ENCODE peak calls at places on chromosomes 11 and 22, in nine cellular contexts. One of them, this sample, is unnamed. For H3K9me3, the result is how much of the 10 kb centered on the place peaks cover.

GRCh38 chr22:43996981-43997265 is 27.2 kb upstream of the PARVB start:
- DNase-seq in testis: no peak
- DNase-seq in IMR-90: no peak
- DNase-seq in stomach: no peak
- DNase-seq in sigmoid colon: peak
- DNase-seq in ovary: no peak
- DNase-seq in suprapubic skin: no peak
- DNase-seq in H1: peak
- DNase-seq in heart left ventricle: no peak
- DNase-seq in this sample: no peak

GRCh38 chr11:96112192-96113099 is 188.5 kb upstream of the MTMR2 start:
- DNase-seq in testis: no peak
- DNase-seq in IMR-90: peak
- DNase-seq in stomach: no peak
- DNase-seq in sigmoid colon: no peak
- DNase-seq in ovary: no peak
- DNase-seq in suprapubic skin: no peak
- DNase-seq in H1: no peak
- DNase-seq in heart left ventricle: no peak
- DNase-seq in this sample: no peak

GRCh38 chr22:49966716-49967332 is 6.3 kb downstream of the PIM3 start:
- DNase-seq in testis: peak
- DNase-seq in IMR-90: no peak
- DNase-seq in stomach: peak
- DNase-seq in sigmoid colon: peak
- DNase-seq in ovary: peak
- DNase-seq in suprapubic skin: peak
- DNase-seq in H1: peak
- DNase-seq in heart left ventricle: peak
- DNase-seq in this sample: peak

GRCh38 chr11:18701614-18702216 is 3.1 kb downstream of the TMEM86A start:
- DNase-seq in testis: no peak
- DNase-seq in IMR-90: no peak
- DNase-seq in stomach: no peak
- DNase-seq in sigmoid colon: peak
- DNase-seq in ovary: no peak
- DNase-seq in suprapubic skin: no peak
- DNase-seq in H1: no peak
- DNase-seq in heart left ventricle: no peak
- DNase-seq in this sample: no peak

GRCh38 chr11:44779736-44780520 is 53.2 kb downstream of the TSPAN18 start:
- DNase-seq in testis: no peak
- DNase-seq in IMR-90: no peak
- DNase-seq in stomach: no peak
- DNase-seq in sigmoid colon: peak
- DNase-seq in ovary: no peak
- DNase-seq in suprapubic skin: no peak
- DNase-seq in H1: no peak
- DNase-seq in heart left ventricle: no peak
- DNase-seq in this sample: no peak

GRCh38 chr11:120295110-120295509 is 30.0 kb upstream of the TLCD5 start:
- DNase-seq in testis: no peak
- DNase-seq in IMR-90: no peak
- DNase-seq in stomach: peak
- DNase-seq in sigmoid colon: no peak
- DNase-seq in ovary: no peak
- DNase-seq in suprapubic skin: no peak
- DNase-seq in H1: no peak
- DNase-seq in heart left ventricle: no peak
- DNase-seq in this sample: peak

GRCh38 chr22:31020334-31020733 is 51.3 kb downstream of the TUG1 start:
- DNase-seq in testis: no peak
- DNase-seq in IMR-90: no peak
- DNase-seq in stomach: no peak
- DNase-seq in sigmoid colon: no peak
- DNase-seq in ovary: no peak
- DNase-seq in suprapubic skin: no peak
- DNase-seq in H1: no peak
- DNase-seq in heart left ventricle: no peak
- DNase-seq in this sample: no peak

GRCh38 chr11:79244175-79244804 is 196.5 kb downstream of the TENM4 start:
- DNase-seq in testis: no peak
- DNase-seq in IMR-90: peak
- DNase-seq in stomach: no peak
- DNase-seq in sigmoid colon: no peak
- DNase-seq in ovary: no peak
- DNase-seq in suprapubic skin: no peak
- DNase-seq in H1: no peak
- DNase-seq in heart left ventricle: no peak
- DNase-seq in this sample: no peak

GRCh38 chr11:45025716-45026492 is 75.2 kb upstream of the TP53I11 start:
- DNase-seq in testis: peak
- DNase-seq in IMR-90: peak
- DNase-seq in stomach: no peak
- DNase-seq in sigmoid colon: peak
- DNase-seq in ovary: no peak
- DNase-seq in suprapubic skin: no peak
- DNase-seq in H1: no peak
- DNase-seq in heart left ventricle: peak
- DNase-seq in this sample: peak

GRCh38 chr11:76234704-76235232 is 28.5 kb upstream of the WNT11 start:
- DNase-seq in testis: no peak
- DNase-seq in IMR-90: no peak
- DNase-seq in stomach: peak
- DNase-seq in sigmoid colon: peak
- DNase-seq in ovary: peak
- DNase-seq in suprapubic skin: peak
- DNase-seq in H1: peak
- DNase-seq in heart left ventricle: peak
- DNase-seq in this sample: peak

GRCh38 chr22:39152511-39153219 is at the start of gene CBX7:
- DNase-seq in testis: peak
- DNase-seq in IMR-90: peak
- DNase-seq in stomach: peak
- DNase-seq in sigmoid colon: peak
- DNase-seq in ovary: peak
- DNase-seq in suprapubic skin: peak
- DNase-seq in H1: peak
- DNase-seq in heart left ventricle: peak
- DNase-seq in this sample: peak

GRCh38 chr11:119380160-119380815 is 1.2 kb downstream of the USP2 start:
- DNase-seq in testis: no peak
- DNase-seq in IMR-90: no peak
- DNase-seq in stomach: no peak
- DNase-seq in sigmoid colon: no peak
- DNase-seq in ovary: peak
- DNase-seq in suprapubic skin: peak
- DNase-seq in H1: no peak
- DNase-seq in heart left ventricle: no peak
- DNase-seq in this sample: no peak

GRCh38 chr11:15114501-15115475 is at the start of gene INSC:
- DNase-seq in testis: no peak
- DNase-seq in IMR-90: peak
- DNase-seq in stomach: no peak
- DNase-seq in sigmoid colon: no peak
- DNase-seq in ovary: no peak
- DNase-seq in suprapubic skin: no peak
- DNase-seq in H1: peak
- DNase-seq in heart left ventricle: peak
- DNase-seq in this sample: no peak

GRCh38 chr11:124935548-124936514 is at the start of gene HEPACAM:
- DNase-seq in testis: no peak
- DNase-seq in IMR-90: no peak
- DNase-seq in stomach: no peak
- DNase-seq in sigmoid colon: no peak
- DNase-seq in ovary: no peak
- DNase-seq in suprapubic skin: no peak
- DNase-seq in H1: no peak
- DNase-seq in heart left ventricle: no peak
- DNase-seq in this sample: no peak

GRCh38 chr11:67645521-67646457 is 4.7 kb downstream of the ACY3 start:
- DNase-seq in testis: no peak
- DNase-seq in IMR-90: no peak
- DNase-seq in stomach: no peak
- DNase-seq in sigmoid colon: no peak
- DNase-seq in ovary: no peak
- DNase-seq in suprapubic skin: no peak
- DNase-seq in H1: peak
- DNase-seq in heart left ventricle: no peak
- DNase-seq in this sample: peak

GRCh38 chr11:36292311-36292722 is 3.1 kb upstream of the COMMD9 start:
- DNase-seq in testis: no peak
- DNase-seq in IMR-90: peak
- DNase-seq in stomach: no peak
- DNase-seq in sigmoid colon: no peak
- DNase-seq in ovary: no peak
- DNase-seq in suprapubic skin: no peak
- DNase-seq in H1: peak
- DNase-seq in heart left ventricle: no peak
- DNase-seq in this sample: no peak

GRCh38 chr22:35915477-35916013 is 113.1 kb downstream of the RBFOX2 start:
- DNase-seq in testis: no peak
- DNase-seq in IMR-90: peak
- DNase-seq in stomach: no peak
- DNase-seq in sigmoid colon: no peak
- DNase-seq in ovary: no peak
- DNase-seq in suprapubic skin: no peak
- DNase-seq in H1: no peak
- DNase-seq in heart left ventricle: no peak
- DNase-seq in this sample: no peak

GRCh38 chr11:68213135-68213515 is at the start of gene KMT5B:
- DNase-seq in testis: peak
- DNase-seq in IMR-90: peak
- DNase-seq in stomach: peak
- DNase-seq in sigmoid colon: no peak
- DNase-seq in ovary: peak
- DNase-seq in suprapubic skin: no peak
- DNase-seq in H1: peak
- DNase-seq in heart left ventricle: peak
- DNase-seq in this sample: peak

GRCh38 chr11:111878385-111878765 is 590 bp downstream of the FDXACB1 start:
- DNase-seq in testis: no peak
- DNase-seq in IMR-90: peak
- DNase-seq in stomach: no peak
- DNase-seq in sigmoid colon: no peak
- DNase-seq in ovary: no peak
- DNase-seq in suprapubic skin: no peak
- DNase-seq in H1: no peak
- DNase-seq in heart left ventricle: no peak
- DNase-seq in this sample: no peak

GRCh38 chr22:48182036-48182435 is 1419.6 kb downstream of the TBC1D22A start:
- DNase-seq in testis: no peak
- DNase-seq in IMR-90: no peak
- DNase-seq in stomach: no peak
- DNase-seq in sigmoid colon: no peak
- DNase-seq in ovary: no peak
- DNase-seq in suprapubic skin: no peak
- DNase-seq in H1: no peak
- DNase-seq in heart left ventricle: no peak
- DNase-seq in this sample: no peak
- H3K9me3 ChIP-seq in testis: under half
- H3K9me3 ChIP-seq in IMR-90: half or more
- H3K9me3 ChIP-seq in stomach: under half
- H3K9me3 ChIP-seq in sigmoid colon: under half
- H3K9me3 ChIP-seq in ovary: under half
- H3K9me3 ChIP-seq in suprapubic skin: under half
- H3K9me3 ChIP-seq in H1: under half
- H3K9me3 ChIP-seq in heart left ventricle: under half
- H3K9me3 ChIP-seq in this sample: under half

DNA sequence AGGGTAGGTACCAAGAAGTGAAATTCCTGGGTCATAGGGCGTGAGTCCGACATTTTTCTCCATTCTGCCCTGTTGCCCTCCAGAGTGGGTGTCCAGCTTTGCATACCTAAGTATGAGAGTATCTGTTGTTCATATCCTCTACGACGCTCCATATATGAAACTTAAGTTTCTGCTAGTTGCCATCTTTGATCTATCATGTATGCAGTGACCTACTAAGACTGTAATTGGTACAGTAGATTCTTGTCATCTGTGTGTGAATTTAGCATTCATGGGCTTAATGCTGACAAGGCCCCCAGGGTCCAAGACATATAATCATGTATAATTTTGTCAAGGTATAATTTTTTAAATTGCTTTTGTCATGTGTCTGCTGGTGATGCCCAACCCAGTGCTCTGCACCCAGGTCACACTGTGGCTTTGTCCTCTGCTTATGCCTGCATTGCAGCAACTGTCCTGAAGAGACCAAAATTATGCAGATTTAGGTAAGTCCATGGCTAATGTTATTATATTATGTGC is 12.1 kb downstream of the NEAT1 start:
- DNase-seq in testis: peak
- DNase-seq in IMR-90: peak
- DNase-seq in stomach: no peak
- DNase-seq in sigmoid colon: peak
- DNase-seq in ovary: no peak
- DNase-seq in suprapubic skin: no peak
- DNase-seq in H1: no peak
- DNase-seq in heart left ventricle: no peak
- DNase-seq in this sample: no peak
- TF ChIP-seq POLR2A in testis: no peak
- TF ChIP-seq POLR2A in IMR-90: no peak
- TF ChIP-seq POLR2A in stomach: no peak
- TF ChIP-seq POLR2A in sigmoid colon: no peak
- TF ChIP-seq POLR2A in ovary: no peak
- TF ChIP-seq POLR2A in suprapubic skin: no peak
- TF ChIP-seq POLR2A in H1: no peak
- TF ChIP-seq POLR2A in heart left ventricle: no peak
- TF ChIP-seq POLR2A in this sample: no peak

DNA sequence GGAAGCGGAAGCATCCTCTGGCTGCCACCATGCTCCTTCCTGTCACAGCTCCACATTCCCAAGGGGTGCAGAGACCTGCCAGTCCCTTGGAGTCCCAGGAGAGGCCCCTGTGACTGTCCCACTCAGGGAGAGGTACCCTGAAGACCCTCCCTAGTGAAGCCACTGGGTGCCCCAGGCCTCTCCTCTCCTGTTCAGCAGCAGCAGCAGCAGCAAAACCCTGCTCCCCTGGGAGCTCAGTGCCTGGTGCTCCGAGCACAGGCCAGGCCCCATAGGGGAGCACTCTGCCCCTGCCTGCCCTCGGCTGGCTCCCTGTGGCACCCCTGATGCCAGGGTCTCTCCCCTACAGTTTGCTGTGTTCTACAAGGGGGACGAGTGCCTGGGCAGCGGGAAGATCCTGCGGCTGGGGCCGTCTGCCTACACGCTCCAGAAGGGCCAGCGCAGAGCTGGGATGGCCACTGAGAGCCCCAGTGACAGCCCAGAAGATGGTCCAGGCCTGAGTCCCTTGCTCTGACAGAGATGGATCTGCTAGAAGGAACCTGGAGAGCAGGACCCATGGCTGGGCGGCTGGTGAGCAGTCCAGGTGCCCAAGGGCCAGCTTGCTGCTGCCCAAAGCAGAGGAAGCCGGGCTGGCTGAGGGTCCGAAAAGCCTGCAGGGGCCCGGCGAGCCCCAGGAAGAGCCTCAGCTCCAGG is 21.1 kb downstream of the TRMU start:
- DNase-seq in testis: no peak
- DNase-seq in IMR-90: no peak
- DNase-seq in stomach: no peak
- DNase-seq in sigmoid colon: no peak
- DNase-seq in ovary: peak
- DNase-seq in suprapubic skin: no peak
- DNase-seq in H1: no peak
- DNase-seq in heart left ventricle: peak
- DNase-seq in this sample: no peak
- H3K9me3 ChIP-seq in testis: under half
- H3K9me3 ChIP-seq in IMR-90: under half
- H3K9me3 ChIP-seq in stomach: under half
- H3K9me3 ChIP-seq in sigmoid colon: under half
- H3K9me3 ChIP-seq in ovary: under half
- H3K9me3 ChIP-seq in suprapubic skin: under half
- H3K9me3 ChIP-seq in H1: under half
- H3K9me3 ChIP-seq in heart left ventricle: under half
- H3K9me3 ChIP-seq in this sample: under half

GRCh38 chr11:72006309-72007088 is 7.8 kb downstream of the IL18BP start:
- DNase-seq in testis: no peak
- DNase-seq in IMR-90: no peak
- DNase-seq in stomach: no peak
- DNase-seq in sigmoid colon: peak
- DNase-seq in ovary: no peak
- DNase-seq in suprapubic skin: peak
- DNase-seq in H1: no peak
- DNase-seq in heart left ventricle: no peak
- DNase-seq in this sample: no peak
- TF ChIP-seq POLR2A in testis: no peak
- TF ChIP-seq POLR2A in IMR-90: no peak
- TF ChIP-seq POLR2A in stomach: no peak
- TF ChIP-seq POLR2A in sigmoid colon: no peak
- TF ChIP-seq POLR2A in ovary: no peak
- TF ChIP-seq POLR2A in suprapubic skin: no peak
- TF ChIP-seq POLR2A in H1: peak
- TF ChIP-seq POLR2A in heart left ventricle: no peak
- TF ChIP-seq POLR2A in this sample: no peak